ENCODE peak calls at places on chromosomes 4 and X, in eight cellular contexts. A is mammary epithelial cell, S is GM12878, M is K562, E is astrocyte, I is H1, W is GM23338, Y is endothelial cell of umbilical vein. F is an unnamed sample.

GRCh38 chr4:128846063-128846462 is 36.6 kb downstream of the JADE1 start:
- DNase-seq in A (no peak), E (no peak), M (no peak), I (no peak), W (no peak), S (no peak), Y (no peak), F (no peak)

GRCh38 chrX:56800801-56801200 is 71.8 kb downstream of the NBDY start:
- DNase-seq in W (no peak), I (no peak), M (no peak), E (no peak), S (no peak), A (no peak), Y (no peak), F (no peak)

GRCh38 chr4:153521995-153522799 is 56.0 kb downstream of the TMEM131L start:
- DNase-seq in Y (no peak), W (peak; percentile 62), I (no peak), S (peak; percentile 71), A (no peak), E (no peak), M (no peak), F (no peak)

GRCh38 chr4:36997727-36998126 is 246.8 kb upstream of the NWD2 start:
- DNase-seq in Y (peak; percentile 51), S (no peak), W (no peak), E (no peak), I (no peak), A (no peak), M (no peak), F (no peak)

GRCh38 chr4:173231916-173232315 is 63.3 kb downstream of the GALNT7 start:
- DNase-seq in E (no peak), S (no peak), I (no peak), A (peak; percentile 32), Y (peak; percentile 79), W (no peak), M (peak; percentile 35), F (peak; percentile 26)

GRCh38 chr4:99629962-99630554 is 27.6 kb downstream of the C4orf54 start:
- DNase-seq in Y (no peak), E (no peak), M (no peak), I (no peak), A (peak; percentile 61), W (no peak), S (no peak), F (no peak)

GRCh38 chrX:10709276-10709675 is 88.9 kb upstream of the MID1 start:
- DNase-seq in W (no peak), E (no peak), I (no peak), A (no peak), M (no peak), S (no peak), Y (no peak), F (no peak)

GRCh38 chr4:138078751-138079150 is 163.4 kb downstream of the SLC7A11 start:
- DNase-seq in A (no peak), I (no peak), W (no peak), M (no peak), E (no peak), S (no peak), Y (no peak), F (no peak)

GRCh38 chr4:55770662-55771061 is 48.9 kb upstream of the EXOC1L start:
- DNase-seq in I (no peak), E (no peak), A (no peak), M (no peak), S (no peak), Y (no peak), W (no peak), F (no peak)

GRCh38 chrX:23993012-23993633 is 33.9 kb downstream of the KLHL15 start:
- DNase-seq in W (no peak), E (peak; percentile 22), I (no peak), M (no peak), S (no peak), A (no peak), Y (peak; percentile 71), F (no peak)

GRCh38 chr4:19971829-19972228 is 279.9 kb upstream of the SLIT2 start:
- DNase-seq in A (no peak), S (no peak), Y (peak; percentile 19), E (peak; percentile 68), W (peak; percentile 5), I (no peak), M (no peak), F (peak; percentile 77)

GRCh38 chr4:177119021-177119461 is 190.6 kb upstream of the NEIL3 start:
- DNase-seq in I (no peak), S (no peak), Y (no peak), A (no peak), M (no peak), W (no peak), E (peak; percentile 71), F (peak; percentile 73)

GRCh38 chr4:177116161-177116560 is 193.5 kb upstream of the NEIL3 start:
- DNase-seq in I (no peak), W (no peak), S (no peak), Y (no peak), M (no peak), E (peak; percentile 15), A (no peak), F (no peak)

GRCh38 chr4:177118596-177118995 is 191.1 kb upstream of the NEIL3 start:
- DNase-seq in A (peak; percentile 62), M (no peak), W (no peak), I (no peak), S (no peak), E (peak; percentile 100), Y (no peak), F (peak; percentile 98)

GRCh38 chr4:177117256-177117655 is 192.4 kb upstream of the NEIL3 start:
- DNase-seq in W (peak; percentile 33), Y (no peak), M (no peak), I (no peak), E (peak; percentile 46), A (no peak), S (no peak), F (no peak)

DNA sequence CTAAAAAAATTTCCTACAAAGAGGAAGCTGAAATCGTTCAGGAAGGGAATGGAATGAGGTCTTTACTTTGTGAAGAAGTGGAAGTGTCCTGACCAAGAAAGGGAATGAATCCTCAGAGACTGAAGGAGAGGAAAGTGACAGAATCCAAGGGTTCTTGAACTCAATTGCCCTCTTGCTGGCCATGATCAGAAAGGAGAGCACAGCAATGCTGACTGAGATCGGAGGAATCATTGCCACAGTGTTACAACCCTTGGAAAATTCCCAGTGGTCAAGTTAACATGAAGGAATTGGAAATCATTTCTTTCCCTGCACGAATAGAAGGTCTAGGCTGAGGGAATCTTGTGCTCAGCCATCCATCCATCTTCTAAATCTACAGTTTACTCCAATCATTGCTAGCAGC is 190.0 kb upstream of the NEIL3 start:
- DNase-seq in Y (no peak), W (no peak), M (no peak), I (no peak), A (no peak), E (peak; percentile 16), S (no peak), F (no peak)
- H3K27ac ChIP-seq in Y (no peak overlapping the region), W (no peak overlapping the region), M (no peak overlapping the region), I (no peak overlapping the region), A (no peak overlapping the region), E (peak overlapping the region; percentile 19), S (no peak overlapping the region), F (peak overlapping the region; percentile 52)

GRCh38 chrX:153884136-153885076 is 1.6 kb downstream of the L1CAM start:
- DNase-seq in A (peak; percentile 31), E (no peak), M (no peak), Y (no peak), S (no peak), I (no peak), W (peak; percentile 46), F (no peak)

GRCh38 chrX:153883163-153883843 is 2.7 kb downstream of the L1CAM start:
- DNase-seq in E (no peak), A (no peak), Y (no peak), S (no peak), M (peak; percentile 54), I (no peak), W (peak; percentile 38), F (no peak)

GRCh38 chrX:153886915-153887314 is 942 bp upstream of the L1CAM start:
- DNase-seq in I (no peak), S (no peak), E (no peak), M (no peak), Y (no peak), A (no peak), W (peak; percentile 63), F (no peak)

GRCh38 chrX:153885968-153886903 is at the start of gene L1CAM:
- DNase-seq in A (no peak), Y (no peak), I (no peak), M (peak; percentile 85), W (peak; percentile 54), S (no peak), E (no peak), F (no peak)

DNA sequence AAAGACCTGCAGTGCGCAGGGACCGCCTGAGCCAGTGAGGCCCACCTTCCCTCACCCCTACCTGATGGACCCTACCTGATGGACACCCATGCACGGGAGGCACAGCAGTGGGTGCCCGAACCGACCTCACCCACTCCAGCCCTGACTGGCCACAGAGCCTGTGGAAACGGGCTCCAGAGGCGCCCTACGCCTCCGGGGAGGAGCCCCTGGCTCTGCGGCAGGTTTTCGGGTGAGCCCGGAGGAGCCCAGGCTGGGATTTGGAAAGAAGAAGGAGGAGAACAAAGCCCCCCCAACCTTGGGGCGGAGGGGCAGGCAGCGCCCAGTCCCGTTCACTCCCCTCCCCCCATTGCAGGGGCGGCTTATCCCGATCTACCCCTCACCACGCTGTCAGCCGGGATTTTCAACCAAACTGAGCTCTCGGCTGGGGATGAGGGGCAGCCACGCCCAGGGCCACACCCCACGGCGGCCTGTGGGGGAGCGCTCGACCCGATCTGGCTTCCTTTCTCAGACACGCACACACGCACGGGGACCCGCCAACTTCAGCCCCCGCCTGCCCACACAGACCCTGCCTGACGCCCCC is 675 bp downstream of the L1CAM start:
- DNase-seq in Y (no peak), I (no peak), A (no peak), W (no peak), E (no peak), M (peak; percentile 56), S (no peak), F (no peak)
- TF ChIP-seq EZH2 in Y (peak; percentile 90), I (no peak), A (no peak), W (no peak), E (peak; percentile 77), M (no peak), S (no peak), F (peak; percentile 73)

GRCh38 chrX:104568304-104568915 is 2.4 kb downstream of the IL1RAPL2 start:
- DNase-seq in W (peak; percentile 27), S (no peak), A (no peak), E (no peak), Y (no peak), M (no peak), I (no peak), F (no peak)
- H3K27ac ChIP-seq in W (no peak overlapping the region), S (no peak overlapping the region), A (no peak overlapping the region), E (no peak overlapping the region), Y (no peak overlapping the region), M (no peak overlapping the region), I (no peak overlapping the region), F (no peak overlapping the region)

DNA sequence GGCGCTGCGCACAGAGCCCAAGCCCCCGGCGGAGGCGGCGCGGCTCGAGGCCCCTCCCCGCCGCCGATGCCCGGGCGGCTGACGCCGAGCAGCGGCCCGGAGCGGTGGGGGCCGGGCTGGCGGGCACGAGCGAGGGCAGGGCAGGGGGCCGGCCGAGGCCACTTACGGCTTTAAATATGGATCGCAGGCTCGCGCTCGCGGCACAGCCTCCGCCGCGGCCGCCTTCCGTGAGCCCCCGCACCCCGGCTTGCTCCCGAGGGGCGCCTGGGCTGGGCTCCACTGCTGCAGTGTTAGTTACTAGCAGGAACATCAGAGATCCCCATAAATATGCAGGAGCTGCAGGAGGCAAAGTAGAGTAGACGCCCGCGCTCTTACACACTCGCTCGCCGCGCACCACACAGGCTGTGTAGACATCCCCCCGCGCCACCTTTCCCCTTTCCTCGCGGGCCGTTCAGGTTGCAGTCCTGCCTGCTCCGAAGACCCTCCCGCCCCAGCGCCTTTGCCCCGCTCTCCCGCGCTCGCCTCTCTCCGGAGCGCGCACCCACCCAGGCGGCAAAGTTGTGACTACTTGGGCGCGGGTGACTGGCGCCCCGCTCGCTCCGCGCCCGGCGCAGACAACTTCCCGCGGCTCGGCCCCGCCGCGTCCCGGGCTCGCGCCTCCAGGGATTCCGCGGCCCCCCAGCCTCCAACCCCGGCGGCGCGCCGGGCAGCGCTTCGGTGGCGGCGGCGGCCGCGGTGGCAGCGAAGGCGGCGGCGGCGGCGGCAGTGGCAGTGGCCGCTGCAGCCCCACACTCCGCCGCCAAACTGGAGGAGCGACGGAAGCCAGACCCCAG is 152.0 kb upstream of the SLC4A4 start:
- DNase-seq in Y (peak; percentile 28), E (peak; percentile 47), A (peak; percentile 20), M (no peak), S (no peak), W (peak; percentile 79), I (no peak), F (peak; percentile 58)
- TF ChIP-seq EZH2 in Y (peak; percentile 42), E (no peak), A (no peak), M (no peak), S (no peak), W (peak; percentile 31), I (peak; percentile 50), F (no peak)

F was measured in fibroblast of lung.